ENCODE peak calls at places on chromosome 18, in five cellular contexts. V is H1, W is A549, T is IMR-90, G is K562. N is an unnamed sample.

GRCh38 chr18:60235164-60235563 is 137.4 kb downstream of the MC4R start:
- DNase-seq in V (no peak), W (no peak), T (no peak), G (no peak), N (no peak)

GRCh38 chr18:5759169-5759568 is 136.2 kb downstream of the TMEM200C start:
- DNase-seq in V (no peak), W (no peak), T (no peak), G (no peak), N (no peak)

GRCh38 chr18:8522756-8523155 is 86.5 kb upstream of the RAB12 start:
- DNase-seq in V (no peak), W (no peak), T (no peak), G (no peak), N (no peak)

GRCh38 chr18:28457784-28458183 is 280.9 kb upstream of the CDH2 start:
- DNase-seq in V (no peak), W (no peak), T (no peak), G (no peak), N (no peak)

GRCh38 chr18:7921938-7922587 is 354.9 kb downstream of the PTPRM start:
- DNase-seq in V (no peak), W (peak; percentile 86), T (peak; percentile 59), G (no peak), N (peak; percentile 76)

GRCh38 chr18:60870261-60870966 is 462.8 kb upstream of the CDH20 start:
- DNase-seq in V (no peak), W (no peak), T (no peak), G (no peak), N (no peak)

GRCh38 chr18:2325308-2325849 is 245.9 kb downstream of the METTL4 start:
- DNase-seq in V (no peak), W (no peak), T (peak; percentile 1), G (peak; percentile 38), N (no peak)

GRCh38 chr18:55252946-55253345 is 293.7 kb upstream of the CCDC68 start:
- DNase-seq in V (no peak), W (no peak), T (no peak), G (no peak), N (no peak)

GRCh38 chr18:31439807-31440325 is 7.7 kb upstream of the DSG3 start:
- DNase-seq in V (no peak), W (no peak), T (no peak), G (no peak), N (no peak)

GRCh38 chr18:76463358-76463757 is 31.7 kb downstream of the ZNF516 start:
- DNase-seq in V (no peak), W (no peak), T (no peak), G (no peak), N (no peak)

GRCh38 chr18:13296868-13297574 is 78.5 kb downstream of the LDLRAD4 start:
- DNase-seq in V (no peak), W (no peak), T (no peak), G (no peak), N (no peak)
- TF ChIP-seq MAFK in V (no peak), W (no peak), T (no peak), G (no peak), N (no peak)

GRCh38 chr18:22465859-22466602 is 48.3 kb upstream of the CTAGE1 start:
- DNase-seq in V (no peak), W (peak; percentile 91), T (peak; percentile 98), G (peak; percentile 80), N (peak; percentile 70)
- TF ChIP-seq MAFK in V (no peak), W (no peak), T (peak; percentile 3), G (peak; percentile 24), N (no peak)

DNA sequence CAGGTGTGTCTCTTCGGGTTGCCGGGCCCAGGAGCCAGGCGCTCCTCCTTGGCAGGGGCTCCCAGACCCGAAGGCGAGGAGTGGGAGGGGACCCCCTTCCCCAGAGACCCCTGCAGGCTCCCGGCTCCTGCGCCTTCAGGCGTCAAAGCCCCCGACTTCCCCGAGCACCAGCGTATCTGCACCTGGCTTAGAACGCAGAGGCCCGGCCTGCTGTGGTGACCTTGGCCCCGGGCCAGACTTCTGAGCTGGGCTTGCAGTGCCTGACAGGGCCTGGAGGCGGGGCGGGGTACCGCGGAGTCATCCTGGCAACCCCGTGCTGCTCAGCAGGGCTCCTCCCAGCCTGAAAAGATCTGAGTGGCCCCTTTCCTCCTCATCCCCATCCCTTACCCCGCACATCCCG is 27.0 kb downstream of the SKA1 start:
- DNase-seq in V (peak; percentile 77), W (no peak), T (peak; percentile 7), G (peak; percentile 78), N (peak; percentile 77)
- TF ChIP-seq MAFK in V (no peak), W (no peak), T (no peak), G (no peak), N (no peak)

GRCh38 chr18:74804677-74805076 is 207.0 kb downstream of the ZNF407 start:
- DNase-seq in V (no peak), W (no peak), T (no peak), G (no peak), N (no peak)
- TF ChIP-seq MAFK in V (no peak), W (no peak), T (no peak), G (no peak), N (no peak)

GRCh38 chr18:79763407-79763806 is 34.3 kb upstream of the KCNG2 start:
- DNase-seq in V (no peak), W (no peak), T (no peak), G (no peak), N (no peak)
- TF ChIP-seq MAFK in V (no peak), W (no peak), T (no peak), G (no peak), N (no peak)

GRCh38 chr18:39211461-39211860 is 1645.9 kb upstream of the CELF4 start:
- DNase-seq in V (no peak), W (no peak), T (no peak), G (no peak), N (no peak)

GRCh38 chr18:39200153-39200552 is 1634.6 kb upstream of the CELF4 start:
- DNase-seq in V (no peak), W (no peak), T (no peak), G (no peak), N (no peak)

GRCh38 chr18:39209173-39209572 is 1643.6 kb upstream of the CELF4 start:
- DNase-seq in V (no peak), W (no peak), T (no peak), G (no peak), N (no peak)

GRCh38 chr18:39205565-39205964 is 1640.0 kb upstream of the CELF4 start:
- DNase-seq in V (no peak), W (no peak), T (no peak), G (no peak), N (peak; percentile 3)
- TF ChIP-seq MAFK in V (no peak), W (no peak), T (no peak), G (no peak), N (no peak)

DNA sequence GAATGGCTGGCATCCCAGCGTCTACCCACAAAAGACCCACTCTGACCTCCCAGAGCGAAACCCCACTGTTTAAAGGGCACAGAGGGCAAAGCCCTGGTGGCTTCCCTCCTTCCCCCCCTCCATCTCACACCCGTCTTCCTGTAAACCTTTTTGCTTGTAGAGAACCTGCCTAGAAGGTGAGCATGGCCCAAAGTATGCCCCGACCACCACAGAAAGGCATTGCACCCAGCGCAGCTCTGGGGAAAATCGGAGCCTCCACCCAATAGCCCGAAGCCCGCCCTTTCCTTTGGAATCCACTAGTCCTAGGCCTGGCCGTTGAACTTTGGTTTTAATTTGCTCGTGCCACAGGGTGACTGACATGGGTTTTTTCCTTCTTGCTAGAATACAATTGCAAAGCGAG is 22.6 kb downstream of the DIPK1C start:
- DNase-seq in V (no peak), W (no peak), T (no peak), G (no peak), N (no peak)
- TF ChIP-seq MAFK in V (no peak), W (no peak), T (no peak), G (no peak), N (no peak)